ENCODE peak calls at places on chromosomes 6 and 20, in four cellular contexts. R is HepG2, O is endothelial cell of umbilical vein, P is heart left ventricle. G is an unnamed sample.

GRCh38 chr20:3738109-3739053 is 5.9 kb downstream of the HSPA12B start:
- DNase-seq in R (peak; percentile 33), O (no peak), P (peak; percentile 48), G (peak; percentile 34)

GRCh38 chr20:40265872-40266533 is 423.0 kb downstream of the MAFB start:
- DNase-seq in O (peak; percentile 58), R (peak; percentile 35), P (no peak), G (no peak)

GRCh38 chr20:50969416-50969815 is 10.8 kb downstream of the MOCS3 start:
- DNase-seq in P (no peak), O (no peak), R (no peak), G (no peak)

GRCh38 chr6:161166176-161166575 is 107.7 kb downstream of the AGPAT4 start:
- DNase-seq in P (no peak), O (no peak), R (no peak), G (no peak)

GRCh38 chr20:11734431-11734830 is 183.3 kb upstream of the BTBD3 start:
- DNase-seq in R (no peak), P (no peak), O (no peak), G (no peak)

GRCh38 chr6:167699141-167700036 is 127.3 kb upstream of the AFDN start:
- DNase-seq in O (peak; percentile 87), P (peak; percentile 90), R (no peak), G (no peak)

GRCh38 chr6:33217246-33217645 is 8.9 kb downstream of the RING1 start:
- DNase-seq in R (no peak), P (no peak), O (no peak), G (no peak)

GRCh38 chr20:24994470-24995368 is 2.2 kb upstream of the APMAP start:
- DNase-seq in O (peak; percentile 78), P (peak; percentile 79), R (peak; percentile 85), G (peak; percentile 83)

GRCh38 chr6:126873351-126873750 is 245.1 kb upstream of the RSPO3 start:
- DNase-seq in P (no peak), R (no peak), O (peak; percentile 47), G (no peak)

GRCh38 chr20:64110411-64111068 is 3.2 kb upstream of the NPBWR2 start:
- DNase-seq in P (no peak), R (no peak), O (no peak), G (no peak)

GRCh38 chr20:24837721-24838456 is 111.2 kb upstream of the CST7 start:
- DNase-seq in P (no peak), R (no peak), O (no peak), G (no peak)

GRCh38 chr6:26194774-26195375 is 107.6 kb downstream of the HFE start:
- DNase-seq in O (peak; percentile 63), P (no peak), R (no peak), G (no peak)
- TF ChIP-seq POLR2A in O (no peak), P (no peak), R (no peak), G (no peak)

DNA sequence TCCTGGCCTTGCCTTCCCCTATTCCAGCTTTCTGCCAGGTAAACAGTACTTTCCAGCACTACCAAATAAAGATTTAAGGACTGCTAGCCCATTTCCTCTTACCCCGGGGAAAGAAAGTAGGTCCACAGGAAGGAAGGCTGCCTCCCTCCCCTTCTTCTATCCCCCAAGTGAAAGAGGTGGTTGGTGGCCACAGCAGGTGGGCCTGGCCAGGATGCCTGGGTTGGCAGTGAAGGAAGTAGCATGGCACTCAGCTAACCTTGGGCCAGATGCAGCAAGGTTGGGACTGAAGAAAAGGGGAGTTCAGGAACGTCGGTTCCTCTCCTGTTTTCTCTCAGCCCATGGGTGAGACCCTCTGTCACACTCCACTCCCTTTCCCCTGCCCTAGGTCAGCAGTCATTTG is 8.9 kb downstream of the NFKBIL1 start:
- DNase-seq in P (no peak), R (no peak), O (no peak), G (no peak)
- TF ChIP-seq POLR2A in P (no peak), R (no peak), O (no peak), G (no peak)

GRCh38 chr20:36465109-36466080 is 75.9 kb upstream of the MYL9 start:
- DNase-seq in R (peak; percentile 66), P (no peak), O (peak; percentile 44), G (peak; percentile 48)
- TF ChIP-seq POLR2A in R (no peak), P (peak; percentile 47), O (no peak), G (no peak)

DNA sequence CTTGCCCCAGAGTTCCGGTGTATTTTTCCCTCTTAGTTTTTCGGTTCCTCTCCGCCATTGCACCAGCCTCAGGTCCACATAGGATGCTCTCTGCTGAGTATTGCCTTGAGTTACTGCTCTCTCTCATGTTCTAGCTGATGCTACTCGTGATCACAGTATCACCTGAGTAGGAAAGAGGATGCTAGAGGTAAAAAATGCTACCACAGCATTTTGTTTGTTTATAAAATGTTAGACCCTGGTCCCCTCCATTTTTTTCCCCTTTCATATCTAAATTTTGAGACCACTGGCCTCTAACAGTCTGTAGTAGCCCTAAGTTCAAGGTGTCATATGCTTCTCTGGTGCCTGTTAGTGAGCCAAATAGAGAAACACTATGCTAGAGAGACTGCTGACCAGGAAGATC is 175.5 kb downstream of the OR2B2 start:
- DNase-seq in P (no peak), R (no peak), O (no peak), G (no peak)
- TF ChIP-seq POLR2A in P (no peak), R (no peak), O (no peak), G (no peak)

GRCh38 chr6:43623880-43624785 is 4.9 kb downstream of the GTPBP2 start:
- DNase-seq in P (no peak), O (no peak), R (no peak), G (no peak)

GRCh38 chr6:43622541-43622940 is 6.5 kb downstream of the GTPBP2 start:
- DNase-seq in O (no peak), R (no peak), P (no peak), G (no peak)

GRCh38 chr6:43621836-43622180 is 7.3 kb downstream of the GTPBP2 start:
- DNase-seq in O (no peak), R (no peak), P (no peak), G (no peak)

GRCh38 chr6:43624786-43625288 is 4.2 kb downstream of the GTPBP2 start:
- DNase-seq in O (no peak), P (no peak), R (no peak), G (no peak)

GRCh38 chr6:43621078-43621835 is 7.8 kb downstream of the GTPBP2 start:
- DNase-seq in P (no peak), O (no peak), R (no peak), G (no peak)
- TF ChIP-seq POLR2A in P (no peak), O (no peak), R (peak; percentile 33), G (no peak)

DNA sequence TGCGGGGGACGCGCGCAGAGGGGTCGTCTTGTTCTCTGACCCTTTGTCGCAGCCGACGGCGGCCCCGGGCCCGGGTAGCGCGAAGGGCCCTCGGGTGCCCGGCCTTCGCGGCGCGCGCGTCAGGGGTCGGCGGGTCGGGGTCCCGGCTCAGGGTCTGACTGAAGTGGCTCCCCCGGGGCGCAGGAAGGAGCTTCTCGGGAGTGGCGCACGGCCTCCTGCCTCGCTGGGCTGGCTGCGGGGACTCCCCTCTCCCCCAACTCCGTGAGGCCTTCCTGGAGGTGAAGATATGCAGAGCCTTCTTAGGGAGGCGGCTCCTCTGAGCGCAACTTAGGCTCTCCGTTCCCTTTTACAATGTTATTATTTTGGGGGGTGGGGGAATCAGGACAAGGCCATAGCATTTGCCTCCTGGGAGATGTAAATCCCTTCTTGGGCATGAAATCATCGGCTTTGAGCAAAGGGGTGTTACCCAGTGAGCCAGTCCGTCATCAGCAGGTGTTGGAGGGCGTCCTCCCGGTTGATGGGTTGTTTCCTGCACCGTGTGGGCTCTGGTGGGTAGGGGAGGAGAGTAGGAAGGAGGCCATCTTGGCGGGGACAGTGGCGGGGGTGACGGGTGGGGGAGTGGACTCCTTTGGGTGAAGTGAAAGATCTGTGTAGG is 523 bp downstream of the CDS2 start:
- DNase-seq in P (peak; percentile 67), R (peak; percentile 54), O (peak; percentile 56), G (peak; percentile 71)
- TF ChIP-seq POLR2A in P (no peak), R (no peak), O (no peak), G (peak; percentile 15)

GRCh38 chr6:152054441-152054840 is 247.0 kb downstream of the ESR1 start:
- DNase-seq in P (no peak), R (peak; percentile 43), O (no peak), G (no peak)
- TF ChIP-seq POLR2A in P (no peak), R (no peak), O (no peak), G (no peak)

GRCh38 chr6:11218827-11219826 is 13.3 kb downstream of the NEDD9 start:
- DNase-seq in R (peak; percentile 99), O (peak; percentile 96), P (no peak), G (no peak)
- TF ChIP-seq POLR2A in R (peak; percentile 43), O (peak; percentile 78), P (peak; percentile 44), G (no peak)

GRCh38 chr6:37051138-37052026 is 45.9 kb downstream of the FGD2 start:
- DNase-seq in P (peak; percentile 95), O (peak; percentile 79), R (peak; percentile 70), G (peak; percentile 96)
- TF ChIP-seq POLR2A in P (no peak), O (no peak), R (no peak), G (peak; percentile 37)

DNA sequence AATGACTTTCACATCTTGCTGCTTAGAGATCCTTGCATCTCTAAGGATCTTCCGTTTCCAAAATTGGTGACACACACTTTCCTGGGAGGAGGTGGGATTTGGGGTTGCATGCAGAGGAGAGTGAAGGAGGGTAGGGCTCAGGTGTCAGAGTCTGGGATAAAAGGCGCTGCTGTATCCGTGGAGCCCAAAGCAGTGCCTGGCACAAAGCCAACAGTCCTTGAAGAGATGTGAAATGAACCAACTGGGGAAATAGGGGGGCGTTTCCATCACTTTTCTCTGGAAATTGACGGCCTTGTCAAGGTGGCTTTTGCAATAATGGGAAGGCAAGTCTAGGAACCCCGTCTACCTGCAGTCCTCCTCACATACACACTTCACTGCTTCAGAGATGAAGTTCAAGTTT is 59.5 kb upstream of the NELFCD start:
- DNase-seq in O (no peak), P (no peak), R (no peak), G (no peak)
- TF ChIP-seq POLR2A in O (no peak), P (no peak), R (no peak), G (no peak)